ENCODE peak calls at places on chromosomes 5 and 9, in four cellular contexts. K is neural progenitor cell, B is IMR-90, X is osteoblast. R is an unnamed sample.

GRCh38 chr9:65449423-65449822 is 164.4 kb upstream of the FOXD4L5 start:
- DNase-seq in K (no peak), B (no peak), X (no peak), R (no peak)

GRCh38 chr5:463301-463700 is 20.3 kb downstream of the EXOC3 start:
- DNase-seq in K (no peak), B (no peak), X (no peak), R (no peak)

GRCh38 chr9:71352837-71353236 is 231.4 kb upstream of the TRPM3 start:
- DNase-seq in K (no peak), B (no peak), X (no peak), R (no peak)

GRCh38 chr5:88785396-88786216 is 97.4 kb downstream of the MEF2C start:
- DNase-seq in K (peak; percentile 9), B (peak; percentile 93), X (peak; percentile 29), R (no peak)

GRCh38 chr5:42992035-42992570 is 48.0 kb downstream of the ANXA2R start:
- DNase-seq in K (peak; percentile 79), B (peak; percentile 88), X (peak; percentile 85), R (no peak)

GRCh38 chr9:91405343-91406077 is 18.1 kb downstream of the NFIL3 start:
- DNase-seq in K (no peak), B (no peak), X (no peak), R (no peak)

GRCh38 chr9:132733133-132733815 is 63.0 kb downstream of the GTF3C4 start:
- DNase-seq in K (no peak), B (no peak), X (no peak), R (no peak)

GRCh38 chr9:99023831-99024230 is 80.1 kb downstream of the COL15A1 start:
- DNase-seq in K (no peak), B (peak; percentile 58), X (peak; percentile 91), R (peak; percentile 8)

GRCh38 chr9:96391021-96391765 is 7.7 kb upstream of the SLC35D2 start:
- DNase-seq in K (no peak), B (peak; percentile 37), X (peak; percentile 49), R (no peak)

GRCh38 chr5:66849803-66850202 is 253.6 kb downstream of the MAST4 start:
- DNase-seq in K (no peak), B (peak; percentile 55), X (no peak), R (no peak)

GRCh38 chr5:52784741-52785140 is 3.0 kb upstream of the ITGA1 start:
- DNase-seq in K (no peak), B (peak; percentile 23), X (no peak), R (no peak)

GRCh38 chr9:12739014-12739413 is 35.8 kb upstream of the LURAP1L start:
- DNase-seq in K (no peak), B (peak; percentile 36), X (peak; percentile 44), R (no peak)

GRCh38 chr5:164501344-164501743 is 995.9 kb downstream of the MAT2B start:
- DNase-seq in K (no peak), B (no peak), X (peak; percentile 47), R (no peak)

GRCh38 chr5:164500856-164501255 is 995.4 kb downstream of the MAT2B start:
- DNase-seq in K (no peak), B (no peak), X (no peak), R (no peak)

GRCh38 chr5:164498393-164498792 is 993.0 kb downstream of the MAT2B start:
- DNase-seq in K (peak; percentile 53), B (no peak), X (no peak), R (no peak)

DNA sequence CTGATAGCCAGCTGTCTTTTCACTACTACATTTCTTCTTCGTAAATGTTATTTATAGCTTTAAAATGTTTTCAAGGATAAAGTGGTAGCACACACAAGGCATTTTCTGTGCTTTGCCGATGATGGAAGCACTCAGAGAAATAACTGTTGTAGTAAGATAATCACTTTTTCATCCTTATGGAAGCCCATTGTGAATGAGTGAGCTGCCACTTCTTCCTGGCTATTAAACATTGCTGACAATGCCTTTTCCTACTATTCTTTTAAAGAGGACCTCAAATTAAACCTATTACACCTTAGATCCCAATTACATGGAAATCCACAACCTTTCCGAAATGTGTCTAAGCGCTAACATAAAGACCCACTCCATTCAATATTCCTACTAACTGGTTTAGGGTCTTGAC is 992.2 kb downstream of the MAT2B start:
- DNase-seq in K (no peak), B (no peak), X (no peak), R (no peak)
- H3K27ac ChIP-seq in K (no peak overlapping the region), B (no peak overlapping the region), X (no peak overlapping the region), R (no peak overlapping the region)

GRCh38 chr9:131078427-131079366 is 17.6 kb upstream of the AIF1L start:
- DNase-seq in K (no peak), B (no peak), X (peak; percentile 58), R (no peak)

GRCh38 chr9:131081868-131082267 is 14.5 kb upstream of the AIF1L start:
- DNase-seq in K (no peak), B (no peak), X (no peak), R (no peak)

GRCh38 chr9:131076347-131077195 is 19.8 kb upstream of the AIF1L start:
- DNase-seq in K (no peak), B (no peak), X (peak; percentile 39), R (no peak)

GRCh38 chr9:131082774-131083512 is 13.4 kb upstream of the AIF1L start:
- DNase-seq in K (no peak), B (no peak), X (no peak), R (no peak)

GRCh38 chr9:131080589-131080988 is 15.7 kb upstream of the AIF1L start:
- DNase-seq in K (no peak), B (no peak), X (peak; percentile 39), R (no peak)
- H4K20me1 ChIP-seq in K (no peaks in the 10 kb centered on the region), B (no peaks in the 10 kb centered on the region), X (no peaks in the 10 kb centered on the region), R (no peaks in the 10 kb centered on the region)

DNA sequence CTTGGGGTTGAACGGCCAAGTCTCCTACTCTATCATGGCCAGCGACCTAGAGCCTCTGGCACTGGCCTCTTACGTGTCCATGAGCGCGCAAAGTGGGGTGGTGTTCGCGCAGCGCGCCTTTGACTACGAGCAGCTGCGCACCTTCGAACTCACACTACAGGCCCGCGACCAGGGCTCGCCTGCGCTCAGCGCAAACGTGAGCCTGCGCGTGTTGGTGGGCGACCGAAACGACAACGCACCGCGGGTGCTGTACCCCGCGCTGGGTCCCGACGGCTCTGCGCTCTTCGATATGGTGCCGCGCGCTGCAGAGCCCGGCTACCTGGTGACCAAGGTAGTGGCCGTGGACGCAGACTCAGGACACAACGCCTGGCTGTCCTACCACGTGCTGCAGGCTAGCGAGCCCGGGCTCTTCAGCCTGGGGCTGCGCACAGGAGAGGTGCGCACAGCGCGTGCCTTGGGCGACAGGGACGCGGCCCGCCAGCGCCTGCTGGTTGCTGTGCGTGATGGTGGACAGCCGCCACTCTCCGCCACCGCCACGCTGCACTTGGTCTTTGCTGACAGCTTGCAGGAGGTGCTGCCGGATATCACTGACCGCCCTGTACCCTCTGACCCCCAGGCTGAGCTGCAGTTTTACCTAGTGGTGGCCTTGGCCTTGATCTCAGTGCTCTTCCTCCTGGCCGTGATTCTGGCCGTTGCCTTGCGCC is 2.0 kb downstream of the PCDHGB5 start:
- DNase-seq in K (no peak), B (no peak), X (no peak), R (no peak)
- H3K9me3 ChIP-seq in K (peaks cover 27% of the 10 kb centered on the region), B (peaks cover 46% of the 10 kb centered on the region), X (peaks cover 18% of the 10 kb centered on the region), R (no peaks in the 10 kb centered on the region)

DNA sequence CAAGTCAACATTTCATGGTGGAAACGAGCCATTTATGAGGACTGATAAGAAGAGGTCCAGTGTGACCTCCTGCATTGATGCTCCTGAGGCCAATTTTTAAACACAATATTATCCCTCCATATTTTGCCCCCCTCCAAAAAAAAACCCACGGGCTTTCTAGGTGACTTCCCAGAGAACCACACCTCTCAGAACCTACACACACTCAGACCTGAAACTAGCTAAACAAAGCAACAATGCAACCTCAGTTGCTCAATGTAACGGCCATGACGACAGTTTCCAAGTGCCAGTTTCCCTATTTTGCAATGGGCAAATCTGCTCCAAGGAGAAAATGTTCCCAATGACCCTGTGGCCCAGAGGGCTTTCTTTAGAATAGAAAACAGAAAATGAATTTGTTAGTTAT is 3.5 kb downstream of the NRG2 start:
- DNase-seq in K (no peak), B (no peak), X (no peak), R (no peak)
- H3K27ac ChIP-seq in K (no peak overlapping the region), B (no peak overlapping the region), X (no peak overlapping the region), R (no peak overlapping the region)

R was measured in OCI-LY7.